ENCODE peak calls at places on chromosomes 13 and 19, in seven cellular contexts. S is fibroblast of lung, K is GM12865, U is tibial nerve, O is neural crest cell, D is stomach, F is astrocyte. Q is an unnamed sample.

GRCh38 chr13:99028890-99029289 is 51.0 kb upstream of the DOCK9 start:
- DNase-seq in F (no peak), K (peak), O (no peak), D (no peak), S (no peak), U (no peak), Q (no peak)

GRCh38 chr13:77040835-77041234 is 13.9 kb upstream of the FBXL3 start:
- DNase-seq in S (no peak), D (no peak), O (no peak), K (no peak), F (no peak), U (no peak), Q (no peak)

GRCh38 chr13:33033361-33033812 is 17.2 kb downstream of the KL start:
- DNase-seq in D (no peak), O (no peak), K (peak), S (no peak), U (no peak), F (no peak), Q (peak)

GRCh38 chr19:36997843-36998235 is 80.4 kb upstream of the ZNF420 start:
- DNase-seq in U (no peak), F (no peak), O (no peak), D (no peak), S (no peak), K (no peak), Q (no peak)

GRCh38 chr13:46605824-46606554 is 53.0 kb downstream of the LRCH1 start:
- DNase-seq in S (no peak), K (peak), D (no peak), O (no peak), U (no peak), F (no peak), Q (peak)

GRCh38 chr13:102847272-102848234 is 1.7 kb downstream of the ERCC5 start:
- DNase-seq in O (no peak), U (no peak), D (no peak), S (peak), K (peak), F (peak), Q (no peak)

GRCh38 chr19:6590458-6591319 is at the start of gene CD70:
- DNase-seq in D (no peak), S (no peak), F (no peak), O (peak), K (peak), U (no peak), Q (peak)

GRCh38 chr19:917323-918151 is at the start of gene KISS1R:
- DNase-seq in S (no peak), F (no peak), U (no peak), O (peak), K (peak), D (peak), Q (peak)

GRCh38 chr13:48412100-48412556 is 785 bp downstream of the LPAR6 start:
- DNase-seq in F (no peak), U (no peak), O (no peak), S (peak), D (no peak), K (no peak), Q (no peak)

GRCh38 chr19:29923653-29924052 is 18.4 kb upstream of the URI1 start:
- DNase-seq in U (no peak), S (no peak), F (no peak), D (no peak), K (no peak), O (no peak), Q (no peak)

GRCh38 chr19:1837625-1838105 is 10.6 kb downstream of the REXO1 start:
- DNase-seq in F (no peak), U (no peak), O (peak), S (no peak), K (peak), D (peak), Q (peak)

GRCh38 chr13:65555973-65556372 is 1674.2 kb downstream of the PCDH9 start:
- DNase-seq in S (no peak), U (no peak), O (no peak), D (no peak), K (no peak), F (no peak), Q (no peak)

GRCh38 chr13:67343777-67344176 is 113.6 kb upstream of the PCDH9 start:
- DNase-seq in O (no peak), S (no peak), K (no peak), U (no peak), F (no peak), D (no peak), Q (no peak)

GRCh38 chr19:21586341-21587116 is 81.1 kb downstream of the ZNF429 start:
- DNase-seq in O (peak), U (no peak), K (no peak), F (no peak), S (no peak), D (peak), Q (no peak)

GRCh38 chr19:708154-709141 is at the start of gene PALM:
- DNase-seq in D (peak), U (no peak), K (no peak), O (peak), F (no peak), S (no peak), Q (no peak)

GRCh38 chr19:41554902-41555301 is 21.1 kb upstream of the CEACAM21 start:
- DNase-seq in D (no peak), F (no peak), U (no peak), K (peak), O (no peak), S (no peak), Q (no peak)

GRCh38 chr13:111211789-111212516 is 96.8 kb downstream of the ARHGEF7 start:
- DNase-seq in S (no peak), F (peak), K (no peak), U (no peak), D (no peak), O (no peak), Q (no peak)

GRCh38 chr19:49570138-49570856 is 10.1 kb downstream of the NOSIP start:
- DNase-seq in F (peak), U (peak), O (peak), D (peak), S (peak), K (peak), Q (peak)

GRCh38 chr19:17625980-17626379 is 62.2 kb downstream of the UNC13A start:
- DNase-seq in K (no peak), U (no peak), D (no peak), F (no peak), O (no peak), S (no peak), Q (no peak)

GRCh38 chr19:2394054-2394668 is 33.2 kb downstream of the TIMM13 start:
- DNase-seq in D (no peak), F (no peak), S (no peak), K (peak), U (peak), O (no peak), Q (peak)

GRCh38 chr13:27182844-27183497 is 11.4 kb upstream of the USP12 start:
- DNase-seq in K (no peak), F (peak), D (peak), U (peak), O (no peak), S (peak), Q (no peak)

GRCh38 chr13:98664924-98665637 is 87.4 kb downstream of the SLC15A1 start:
- DNase-seq in O (no peak), F (peak), S (no peak), U (no peak), D (no peak), K (no peak), Q (no peak)

GRCh38 chr13:76885203-76886004 is 801 bp downstream of the KCTD12 start:
- DNase-seq in U (peak), D (peak), K (peak), F (peak), S (peak), O (peak), Q (peak)

DNA sequence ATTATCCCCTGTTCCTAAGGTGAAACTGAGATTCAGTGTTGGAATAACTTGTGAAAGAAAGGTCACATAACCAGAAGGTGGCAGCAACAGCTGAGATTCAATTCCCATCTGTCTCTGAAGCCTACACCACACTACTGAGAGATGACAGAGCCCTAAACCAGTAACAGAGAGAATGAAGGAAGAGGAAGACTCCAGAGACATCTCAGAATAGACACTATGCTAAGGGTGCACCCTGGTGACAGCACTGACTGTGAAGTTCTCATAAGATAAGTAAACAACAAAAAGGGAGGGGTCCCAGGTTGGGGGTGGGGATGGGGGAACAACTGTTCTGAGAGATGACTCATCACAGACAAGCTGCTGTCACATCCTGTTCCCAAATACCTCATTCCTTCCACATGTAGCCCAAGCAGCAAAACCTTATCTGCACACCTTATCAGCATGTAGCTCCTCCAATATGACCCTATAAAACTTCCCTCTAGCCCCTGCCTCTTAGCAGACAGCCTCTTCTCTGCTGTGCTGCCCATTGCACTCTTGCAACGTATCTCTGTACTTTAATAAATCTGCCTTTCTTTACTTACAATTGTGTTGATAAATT is 46.5 kb downstream of the UTP14C start:
- DNase-seq in O (no peak), F (peak), U (no peak), K (peak), D (no peak), S (peak), Q (no peak)
- TF ChIP-seq CTCF in O (no peak), F (no peak), U (no peak), K (no peak), D (no peak), S (peak), Q (no peak)

DNA sequence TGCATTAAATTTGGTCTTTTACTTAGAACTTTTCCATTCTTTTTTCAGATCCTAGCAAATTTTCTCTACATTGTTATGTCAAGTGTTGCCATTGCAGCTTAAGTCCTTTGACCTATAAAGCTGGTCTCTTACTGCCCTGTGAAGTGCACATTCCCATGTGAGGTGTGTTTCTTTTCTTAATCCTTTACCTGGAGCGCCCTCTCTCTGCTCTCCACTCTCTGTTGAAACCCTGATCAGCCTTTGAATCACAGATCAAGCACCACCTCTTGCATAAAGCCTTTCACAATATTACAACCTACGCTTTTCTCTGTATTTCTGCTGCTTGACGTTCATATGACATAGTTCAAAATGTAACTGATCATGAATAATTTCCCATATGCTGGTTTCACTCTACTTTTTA is 84.8 kb downstream of the PCDH17 start:
- DNase-seq in K (no peak), O (no peak), F (no peak), S (no peak), D (no peak), U (no peak), Q (no peak)
- TF ChIP-seq CTCF in K (no peak), O (no peak), F (no peak), S (no peak), D (no peak), U (no peak), Q (peak)

GRCh38 chr19:8334458-8335342 is 8.4 kb downstream of the KANK3 start:
- DNase-seq in U (no peak), S (peak), O (peak), K (peak), D (peak), F (peak), Q (peak)

GRCh38 chr19:8336665-8337064 is 6.4 kb downstream of the KANK3 start:
- DNase-seq in D (no peak), K (no peak), S (no peak), O (no peak), F (no peak), U (no peak), Q (no peak)

GRCh38 chr19:8333771-8334457 is 9.1 kb downstream of the KANK3 start:
- DNase-seq in S (no peak), D (no peak), U (no peak), F (no peak), O (no peak), K (no peak), Q (no peak)

GRCh38 chr19:8336072-8336569 is 6.9 kb downstream of the KANK3 start:
- DNase-seq in U (no peak), S (no peak), F (no peak), K (no peak), D (no peak), O (no peak), Q (no peak)

DNA sequence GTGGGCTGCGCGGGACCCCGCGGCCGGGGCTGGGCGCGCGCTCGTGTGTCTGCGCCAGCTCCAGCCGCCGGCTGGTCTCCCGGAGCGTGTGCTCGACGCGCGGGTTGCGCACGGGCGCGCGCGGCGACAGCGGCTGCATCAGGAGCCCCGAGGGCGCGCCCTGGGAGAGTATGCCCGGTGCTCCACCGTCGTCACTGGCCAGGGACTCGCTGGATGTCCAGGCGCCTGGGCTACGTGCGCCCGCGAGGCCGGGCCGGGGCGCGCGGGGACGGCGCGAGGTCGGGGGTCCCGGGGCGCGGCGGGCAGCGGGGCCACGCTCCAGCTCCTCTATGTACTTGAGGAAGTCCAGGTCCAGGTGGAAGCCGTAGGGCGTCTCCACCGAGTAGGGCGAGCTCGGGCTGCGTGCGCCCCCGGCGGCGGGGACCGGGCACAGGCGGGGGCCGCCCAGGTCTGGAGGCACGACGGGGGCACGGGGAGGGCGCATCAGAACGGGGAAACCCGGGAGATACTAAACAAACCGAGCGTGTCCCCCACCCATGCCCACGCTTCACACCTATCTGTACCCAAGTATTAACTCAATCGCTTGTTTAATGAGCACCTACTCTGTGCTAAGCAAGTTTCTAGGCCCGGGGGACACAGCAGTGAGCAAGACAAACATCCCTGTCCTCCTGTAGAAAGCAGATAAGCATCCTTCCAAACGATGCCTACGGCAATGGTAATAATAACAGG is 7.6 kb downstream of the KANK3 start:
- DNase-seq in S (no peak), U (no peak), F (no peak), D (no peak), O (no peak), K (peak), Q (peak)
- TF ChIP-seq CTCF in S (no peak), U (no peak), F (no peak), D (no peak), O (peak), K (peak), Q (no peak)

GRCh38 chr13:35771898-35772297 is 295.4 kb upstream of the MAB21L1 start:
- DNase-seq in F (peak), S (peak), K (no peak), U (no peak), D (no peak), O (no peak), Q (no peak)
- TF ChIP-seq CTCF in F (no peak), S (no peak), K (no peak), U (no peak), D (no peak), O (no peak), Q (no peak)

GRCh38 chr13:80655778-80656518 is 315.0 kb upstream of the SPRY2 start:
- DNase-seq in F (no peak), S (no peak), D (no peak), K (no peak), O (no peak), U (no peak), Q (no peak)
- TF ChIP-seq CTCF in F (no peak), S (no peak), D (no peak), K (no peak), O (no peak), U (no peak), Q (no peak)

GRCh38 chr19:3707868-3708206 is 347 bp upstream of the TJP3 start:
- DNase-seq in S (no peak), K (no peak), O (no peak), F (no peak), D (no peak), U (no peak), Q (no peak)

GRCh38 chr19:3712663-3713531 is 4.7 kb downstream of the TJP3 start:
- DNase-seq in K (no peak), O (no peak), F (no peak), S (no peak), U (no peak), D (peak), Q (no peak)

GRCh38 chr19:3710265-3710812 is 2.2 kb downstream of the TJP3 start:
- DNase-seq in U (peak), D (peak), O (no peak), S (peak), K (no peak), F (no peak), Q (no peak)

DNA sequence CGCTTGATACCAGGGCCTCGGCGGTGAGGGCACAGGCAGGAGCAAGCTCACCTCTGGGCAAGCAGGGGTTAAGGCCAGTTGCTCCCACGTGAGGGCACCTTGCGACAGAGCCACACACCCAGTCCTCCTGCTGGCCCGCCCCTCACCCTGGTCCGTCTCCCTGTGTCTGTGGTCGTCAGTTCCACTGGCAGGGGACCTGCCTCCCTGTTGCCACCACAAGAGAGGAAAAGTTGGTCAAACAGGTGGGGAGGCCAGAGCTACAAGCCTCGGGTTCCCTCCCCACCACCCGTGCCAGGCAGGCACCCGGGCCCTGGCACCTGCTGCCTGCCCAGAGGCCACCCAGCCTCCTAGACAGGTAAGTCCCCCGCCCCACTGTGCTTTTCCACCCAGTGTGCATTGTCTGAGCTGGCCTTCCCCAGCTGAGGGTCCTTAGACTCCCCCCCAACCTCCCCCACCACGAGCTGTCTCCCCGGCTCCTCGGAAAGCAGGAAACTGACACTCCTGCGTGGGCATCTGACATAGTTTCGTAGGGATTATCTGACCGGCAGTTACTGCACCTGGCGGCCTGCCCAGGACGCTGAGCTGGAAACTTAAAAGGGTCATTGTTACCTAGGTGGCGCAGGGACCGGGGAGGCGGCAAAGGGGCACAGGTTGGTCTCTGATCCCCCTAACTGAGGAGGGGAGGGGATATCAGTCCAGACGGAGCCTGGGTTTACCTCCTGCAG is at the start of gene TJP3:
- DNase-seq in U (no peak), O (no peak), F (peak), K (no peak), S (no peak), D (peak), Q (no peak)
- TF ChIP-seq CTCF in U (no peak), O (no peak), F (no peak), K (no peak), S (no peak), D (no peak), Q (no peak)

DNA sequence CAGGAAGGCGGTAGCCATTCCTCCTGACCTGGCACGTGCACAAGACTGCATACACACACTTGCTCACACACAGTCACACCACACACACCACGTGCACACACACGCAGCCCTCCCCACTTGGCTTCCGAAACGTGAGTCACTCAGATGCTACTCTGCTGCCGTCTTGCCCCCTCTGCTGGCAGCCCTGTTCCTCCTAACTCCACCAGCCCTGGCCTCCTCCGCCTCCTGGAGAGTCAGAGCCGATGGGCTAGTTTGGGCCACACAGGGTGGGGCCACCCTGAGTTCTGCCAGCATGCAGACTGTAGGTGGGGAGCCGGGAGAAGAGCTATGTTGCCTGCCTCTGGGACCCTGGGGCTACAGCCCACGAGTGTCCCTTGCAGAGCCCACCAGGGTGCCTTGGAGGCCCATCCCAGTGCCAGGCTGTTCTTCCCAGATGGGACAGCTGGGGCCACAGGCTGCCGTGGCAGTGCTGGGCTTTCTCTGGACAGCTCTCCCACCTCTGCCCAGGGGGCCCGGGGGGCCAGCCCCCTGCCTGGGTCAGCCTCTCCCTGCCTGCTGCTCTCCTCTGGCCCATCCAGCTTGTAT is 12.1 kb downstream of the PIN1 start:
- DNase-seq in S (peak), U (no peak), D (peak), O (peak), K (peak), F (peak), Q (no peak)
- TF ChIP-seq CTCF in S (peak), U (no peak), D (no peak), O (peak), K (no peak), F (peak), Q (peak)

GRCh38 chr19:11964496-11964857 is 363 bp upstream of the ZNF763 start:
- DNase-seq in D (no peak), K (no peak), U (no peak), O (no peak), S (no peak), F (no peak), Q (no peak)
- TF ChIP-seq CTCF in D (no peak), K (no peak), U (peak), O (no peak), S (peak), F (no peak), Q (peak)

Q was measured in GM10248.